ENCODE peak calls at places on chromosomes 2 and 18, in ten cellular contexts. U, B, R, T, K, W, Q, C, X and P are unnamed samples.

GRCh38 chr2:39120521-39120770 is 405 bp downstream of the SOS1 start:
- DNase-seq in U (no peak), B (no peak), R (no peak), T (no peak), K (no peak), W (no peak), Q (no peak), C (no peak), X (no peak), P (no peak)

GRCh38 chr2:227407601-227408089 is 19.9 kb upstream of the SCYGR1 start:
- DNase-seq in U (peak), B (peak), R (no peak), T (no peak), K (no peak), W (no peak), Q (peak), C (no peak), X (no peak), P (no peak)

GRCh38 chr18:6741290-6741689 is 11.8 kb downstream of the ARHGAP28 start:
- DNase-seq in U (no peak), B (peak), R (no peak), T (no peak), K (no peak), W (peak), Q (no peak), C (no peak), X (peak), P (peak)

GRCh38 chr2:69387770-69388481 is 899 bp upstream of the GFPT1 start:
- DNase-seq in U (no peak), B (no peak), R (no peak), T (no peak), K (peak), W (no peak), Q (no peak), C (no peak), X (no peak), P (no peak)

GRCh38 chr2:12486205-12487118 is 230.3 kb upstream of the TRIB2 start:
- DNase-seq in U (no peak), B (peak), R (no peak), T (no peak), K (no peak), W (no peak), Q (no peak), C (no peak), X (no peak), P (peak)

GRCh38 chr18:58870130-58870529 is 5.5 kb downstream of the ZNF532 start:
- DNase-seq in U (no peak), B (no peak), R (no peak), T (no peak), K (peak), W (no peak), Q (no peak), C (no peak), X (no peak), P (no peak)

GRCh38 chr2:111702119-111702808 is 181.7 kb downstream of the ANAPC1 start:
- DNase-seq in U (no peak), B (peak), R (peak), T (no peak), K (no peak), W (no peak), Q (no peak), C (peak), X (peak), P (peak)

GRCh38 chr2:48450936-48451602 is 78.9 kb upstream of the STON1 start:
- DNase-seq in U (no peak), B (no peak), R (no peak), T (no peak), K (no peak), W (no peak), Q (no peak), C (no peak), X (no peak), P (no peak)

GRCh38 chr2:132438650-132439030 is 22.0 kb downstream of the GPR39 start:
- DNase-seq in U (no peak), B (peak), R (no peak), T (no peak), K (no peak), W (peak), Q (no peak), C (no peak), X (peak), P (peak)

GRCh38 chr2:30608643-30609042 is 161.6 kb downstream of the LCLAT1 start:
- DNase-seq in U (no peak), B (no peak), R (no peak), T (no peak), K (no peak), W (no peak), Q (no peak), C (no peak), X (no peak), P (no peak)